ENCODE peak calls at places on chromosomes 1 and 21, in four cellular contexts. O is DND-41, Z is prostate gland, W is heart right ventricle. B is an unnamed sample.

GRCh38 chr1:201791775-201792166 is 37.2 kb upstream of the IPO9 start:
- DNase-seq in Z (no peak), O (no peak), W (peak; percentile 33), B (no peak)

GRCh38 chr21:17498586-17498985 is 14.3 kb upstream of the CXADR start:
- DNase-seq in O (no peak), Z (peak; percentile 14), W (no peak), B (no peak)

GRCh38 chr21:32061755-32062154 is 188.9 kb downstream of the HUNK start:
- DNase-seq in Z (no peak), O (no peak), W (no peak), B (no peak)

GRCh38 chr21:33977721-33978369 is 62.2 kb upstream of the ATP5PO start:
- DNase-seq in W (no peak), Z (no peak), O (no peak), B (no peak)

GRCh38 chr1:40825430-40825778 is 36.8 kb downstream of the CITED4 start:
- DNase-seq in W (no peak), Z (no peak), O (no peak), B (peak; percentile 45)

GRCh38 chr1:189336115-189337100 is 1141.3 kb downstream of the BRINP3 start:
- DNase-seq in O (no peak), W (no peak), Z (no peak), B (no peak)

GRCh38 chr1:14516974-14517812 is 81.3 kb upstream of the KAZN start:
- DNase-seq in O (no peak), Z (no peak), W (no peak), B (peak; percentile 82)

GRCh38 chr1:243394610-243395490 is 139.0 kb downstream of the SDCCAG8 start:
- DNase-seq in W (no peak), Z (no peak), O (no peak), B (no peak)

GRCh38 chr1:15288173-15288926 is 41.3 kb downstream of the FHAD1 start:
- DNase-seq in O (no peak), Z (no peak), W (no peak), B (no peak)

GRCh38 chr1:207620573-207620893 is 24.4 kb upstream of the CR1L start:
- DNase-seq in W (no peak), O (no peak), Z (no peak), B (no peak)

GRCh38 chr1:221858758-221859157 is 116.9 kb upstream of the DUSP10 start:
- DNase-seq in O (no peak), Z (no peak), W (no peak), B (no peak)

GRCh38 chr1:244272471-244273261 is 179.0 kb downstream of the ADSS2 start:
- DNase-seq in Z (peak; percentile 65), O (peak; percentile 76), W (peak; percentile 25), B (peak; percentile 88)

GRCh38 chr1:59263116-59263515 is 33.8 kb upstream of the FGGY start:
- DNase-seq in W (no peak), Z (no peak), O (no peak), B (no peak)

GRCh38 chr1:1921901-1922753 is 3.0 kb upstream of the TMEM52 start:
- DNase-seq in Z (no peak), W (no peak), O (no peak), B (no peak)

GRCh38 chr1:115833806-115834205 is 7.1 kb downstream of the NHLH2 start:
- DNase-seq in W (no peak), O (no peak), Z (no peak), B (no peak)

GRCh38 chr1:48250572-48250971 is 28.1 kb downstream of the SLC5A9 start:
- DNase-seq in W (no peak), Z (no peak), O (no peak), B (no peak)

GRCh38 chr1:159473335-159473734 is 33.8 kb downstream of the OR10J1 start:
- DNase-seq in O (no peak), Z (no peak), W (no peak), B (no peak)

GRCh38 chr1:38071530-38072266 is 25.1 kb upstream of the POU3F1 start:
- DNase-seq in O (no peak), Z (peak; percentile 36), W (no peak), B (peak; percentile 58)

GRCh38 chr1:228238007-228238406 is 30.2 kb downstream of the OBSCN start:
- DNase-seq in W (no peak), O (no peak), Z (no peak), B (no peak)
- TF ChIP-seq CTCF in W (no peak), O (peak; percentile 4), Z (no peak), B (no peak)

GRCh38 chr1:24465099-24465498 is 37.5 kb upstream of the RCAN3 start:
- DNase-seq in W (no peak), Z (no peak), O (no peak), B (no peak)
- H3K4me3 ChIP-seq in W (no peak overlapping the region), Z (no peak overlapping the region), O (no peak overlapping the region), B (no peak overlapping the region)

GRCh38 chr1:65469126-65469888 is 48.8 kb downstream of the LEPR start:
- DNase-seq in Z (no peak), O (no peak), W (no peak), B (no peak)

GRCh38 chr1:65469889-65470340 is 49.4 kb downstream of the LEPR start:
- DNase-seq in W (no peak), O (no peak), Z (no peak), B (no peak)

GRCh38 chr1:65470766-65471165 is 50.3 kb downstream of the LEPR start:
- DNase-seq in O (no peak), Z (no peak), W (no peak), B (no peak)

GRCh38 chr1:65471213-65471833 is 50.9 kb downstream of the LEPR start:
- DNase-seq in W (no peak), Z (no peak), O (no peak), B (no peak)

GRCh38 chr1:65467536-65467935 is 47.1 kb downstream of the LEPR start:
- DNase-seq in O (no peak), Z (no peak), W (no peak), B (peak; percentile 2)
- TF ChIP-seq CTCF in O (no peak), Z (no peak), W (no peak), B (no peak)

DNA sequence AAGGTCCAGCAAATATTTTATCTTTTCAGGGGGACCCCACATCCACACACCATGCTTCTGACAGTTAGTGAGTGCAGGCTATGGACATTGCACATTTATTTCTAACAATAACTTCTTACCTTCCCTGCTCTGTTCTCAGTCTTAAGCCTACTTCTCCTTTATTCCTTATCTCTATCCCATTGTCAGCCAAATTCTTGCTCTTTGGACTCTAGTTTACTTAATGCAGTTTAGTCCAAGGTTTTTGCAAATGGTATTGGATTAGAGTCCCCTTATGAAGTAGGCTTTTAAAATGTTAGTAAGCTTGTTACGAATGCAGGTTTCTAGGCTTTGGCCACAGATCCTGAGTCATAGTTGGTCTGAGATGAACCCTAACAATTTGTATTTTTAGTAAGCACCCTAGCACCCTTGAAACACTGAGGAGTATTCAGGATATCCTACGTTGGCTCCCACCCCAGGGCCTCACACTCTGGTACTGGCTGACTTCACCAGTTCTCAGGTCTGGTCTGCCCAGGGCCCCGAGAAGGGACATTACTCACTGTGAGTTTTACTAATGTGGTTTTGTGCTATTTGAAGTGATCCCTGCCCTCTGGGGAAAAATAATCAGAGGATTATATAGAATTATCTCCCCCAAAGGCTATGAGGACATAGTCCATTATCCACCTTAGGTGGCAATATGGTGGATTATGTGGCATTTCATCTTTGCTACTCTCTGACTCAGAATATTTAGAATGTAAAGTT is 239.5 kb downstream of the TGFB2 start:
- DNase-seq in Z (no peak), O (no peak), W (no peak), B (no peak)
- H3K4me3 ChIP-seq in Z (no peak overlapping the region), O (no peak overlapping the region), W (no peak overlapping the region), B (no peak overlapping the region)

GRCh38 chr1:25544819-25545218 is 1.4 kb downstream of the LDLRAP1 start:
- DNase-seq in O (no peak), W (no peak), Z (peak; percentile 60), B (no peak)

GRCh38 chr1:25544243-25544764 is 898 bp downstream of the LDLRAP1 start:
- DNase-seq in Z (peak; percentile 19), W (no peak), O (no peak), B (no peak)

GRCh38 chr1:25541889-25542658 is 1.3 kb upstream of the LDLRAP1 start:
- DNase-seq in Z (no peak), W (no peak), O (no peak), B (no peak)

GRCh38 chr1:25543106-25543424 is 341 bp upstream of the LDLRAP1 start:
- DNase-seq in W (no peak), O (no peak), Z (no peak), B (no peak)

GRCh38 chr1:25543425-25544242 is at the start of gene LDLRAP1:
- DNase-seq in Z (peak; percentile 76), W (peak; percentile 84), O (no peak), B (peak; percentile 77)
- TF ChIP-seq CTCF in Z (no peak), W (no peak), O (no peak), B (no peak)

DNA sequence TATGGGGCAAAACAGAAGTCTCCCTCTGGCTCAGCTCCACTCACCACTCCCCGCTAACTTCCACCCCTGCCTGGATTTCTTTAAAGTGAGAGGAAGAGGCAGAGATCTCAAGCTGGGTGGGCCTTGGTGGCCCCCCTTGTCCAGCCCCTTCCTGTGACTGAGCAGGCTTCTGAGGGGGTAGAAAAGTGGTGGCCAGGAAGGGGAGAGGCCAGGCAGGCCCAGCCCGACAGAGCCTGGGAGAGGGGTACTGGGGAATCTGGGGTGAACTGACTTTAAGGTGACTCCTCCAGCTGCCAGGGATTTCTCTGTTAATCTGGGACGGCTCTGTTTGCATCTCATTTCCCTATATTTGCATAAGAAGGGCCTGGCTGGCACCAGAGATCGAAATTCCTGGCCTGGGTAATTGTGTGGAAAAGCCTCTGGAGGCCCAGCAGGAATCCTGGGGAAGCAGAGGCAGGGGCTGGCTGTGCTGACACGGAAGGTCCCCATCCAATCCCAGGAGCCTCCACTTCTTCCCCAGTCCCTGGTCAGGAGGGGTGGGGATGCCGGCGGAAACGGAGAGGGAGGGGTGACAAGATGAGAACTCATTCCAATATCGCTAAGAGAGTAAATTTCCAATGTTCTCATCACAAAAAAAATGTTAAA is 18.7 kb upstream of the ADGRB2 start:
- DNase-seq in Z (no peak), W (no peak), O (no peak), B (no peak)
- H3K4me3 ChIP-seq in Z (no peak overlapping the region), W (no peak overlapping the region), O (no peak overlapping the region), B (no peak overlapping the region)

GRCh38 chr1:161177936-161178244 is 583 bp upstream of the B4GALT3 start:
- DNase-seq in W (no peak), Z (no peak), O (no peak), B (no peak)

GRCh38 chr1:161182214-161182613 is 4.9 kb upstream of the B4GALT3 start:
- DNase-seq in W (no peak), Z (no peak), O (no peak), B (peak; percentile 89)

GRCh38 chr1:161179698-161180097 is 2.4 kb upstream of the B4GALT3 start:
- DNase-seq in Z (no peak), O (no peak), W (no peak), B (no peak)

GRCh38 chr1:161177112-161177935 is at the start of gene B4GALT3:
- DNase-seq in W (peak; percentile 93), O (peak; percentile 94), Z (peak; percentile 84), B (peak; percentile 90)

DNA sequence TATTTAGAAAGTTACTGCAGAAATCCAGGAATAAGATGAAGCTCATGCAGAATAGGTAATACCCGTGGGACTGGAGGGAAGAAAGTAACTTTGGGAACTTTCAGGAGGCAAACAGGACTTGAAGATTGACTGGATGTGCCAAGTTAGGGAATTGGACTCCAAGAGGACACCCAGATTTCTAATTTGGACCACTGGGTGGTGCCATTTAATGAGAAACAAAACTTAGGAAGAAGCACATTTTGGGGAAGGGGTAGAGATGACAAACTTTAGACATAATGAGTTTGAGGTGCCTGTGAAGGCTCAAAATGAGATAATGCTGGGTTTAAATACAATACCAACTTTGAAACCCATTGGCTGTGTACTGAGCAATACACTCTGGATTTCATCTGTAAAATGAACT is 3.3 kb upstream of the B4GALT3 start:
- DNase-seq in W (no peak), Z (no peak), O (no peak), B (no peak)
- TF ChIP-seq CTCF in W (no peak), Z (no peak), O (peak; percentile 49), B (no peak)